ENCODE peak calls at places on chromosomes 3 and 15, in six cellular contexts. One of them, this sample, is unnamed. For H3K36me3 and H3K4me1, the result is how much of the 10 kb centered on the place peaks cover.

GRCh38 chr15:86915811-86916331 is 836.2 kb downstream of the AGBL1 start:
- DNase-seq in CD4-positive, alpha-beta memory T cell: no peak
- DNase-seq in uterus: peak
- DNase-seq in ovary: no peak
- DNase-seq in IMR-90: peak
- DNase-seq in CD8-positive, alpha-beta T cell: no peak
- DNase-seq in this sample: no peak

GRCh38 chr3:48433472-48434118 is 3.7 kb upstream of the PLXNB1 start:
- DNase-seq in CD4-positive, alpha-beta memory T cell: no peak
- DNase-seq in uterus: peak
- DNase-seq in ovary: peak
- DNase-seq in IMR-90: peak
- DNase-seq in CD8-positive, alpha-beta T cell: no peak
- DNase-seq in this sample: no peak

GRCh38 chr15:80991446-80991845 is 1.8 kb upstream of the MESD start:
- DNase-seq in CD4-positive, alpha-beta memory T cell: no peak
- DNase-seq in uterus: peak
- DNase-seq in ovary: peak
- DNase-seq in IMR-90: peak
- DNase-seq in CD8-positive, alpha-beta T cell: no peak
- DNase-seq in this sample: no peak

GRCh38 chr3:34583451-34583850 is 785.0 kb downstream of the PDCD6IP start:
- DNase-seq in CD4-positive, alpha-beta memory T cell: no peak
- DNase-seq in uterus: no peak
- DNase-seq in ovary: no peak
- DNase-seq in IMR-90: no peak
- DNase-seq in CD8-positive, alpha-beta T cell: no peak
- DNase-seq in this sample: no peak

GRCh38 chr3:122169911-122170310 is 13.6 kb upstream of the CASR start:
- DNase-seq in CD4-positive, alpha-beta memory T cell: no peak
- DNase-seq in uterus: no peak
- DNase-seq in ovary: no peak
- DNase-seq in IMR-90: no peak
- DNase-seq in CD8-positive, alpha-beta T cell: no peak
- DNase-seq in this sample: no peak

GRCh38 chr15:89809093-89809786 is 5.4 kb downstream of the ANPEP start:
- DNase-seq in CD4-positive, alpha-beta memory T cell: no peak
- DNase-seq in uterus: no peak
- DNase-seq in ovary: no peak
- DNase-seq in IMR-90: peak
- DNase-seq in CD8-positive, alpha-beta T cell: no peak
- DNase-seq in this sample: no peak

GRCh38 chr3:182936239-182936946 is 43.9 kb downstream of the DCUN1D1 start:
- DNase-seq in CD4-positive, alpha-beta memory T cell: no peak
- DNase-seq in uterus: no peak
- DNase-seq in ovary: no peak
- DNase-seq in IMR-90: no peak
- DNase-seq in CD8-positive, alpha-beta T cell: no peak
- DNase-seq in this sample: no peak

GRCh38 chr3:16370872-16371740 is 106.1 kb downstream of the OXNAD1 start:
- DNase-seq in CD4-positive, alpha-beta memory T cell: no peak
- DNase-seq in uterus: peak
- DNase-seq in ovary: no peak
- DNase-seq in IMR-90: peak
- DNase-seq in CD8-positive, alpha-beta T cell: no peak
- DNase-seq in this sample: no peak

GRCh38 chr3:114850913-114851312 is 296.2 kb downstream of the ZBTB20 start:
- DNase-seq in CD4-positive, alpha-beta memory T cell: no peak
- DNase-seq in uterus: no peak
- DNase-seq in ovary: no peak
- DNase-seq in IMR-90: peak
- DNase-seq in CD8-positive, alpha-beta T cell: no peak
- DNase-seq in this sample: no peak

GRCh38 chr15:38217788-38218609 is 34.6 kb upstream of the SPRED1 start:
- DNase-seq in CD4-positive, alpha-beta memory T cell: no peak
- DNase-seq in uterus: no peak
- DNase-seq in ovary: no peak
- DNase-seq in IMR-90: no peak
- DNase-seq in CD8-positive, alpha-beta T cell: no peak
- DNase-seq in this sample: no peak

GRCh38 chr3:10775259-10775658 is 40.8 kb upstream of the SLC6A11 start:
- DNase-seq in CD4-positive, alpha-beta memory T cell: no peak
- DNase-seq in uterus: no peak
- DNase-seq in ovary: no peak
- DNase-seq in IMR-90: no peak
- DNase-seq in CD8-positive, alpha-beta T cell: no peak
- DNase-seq in this sample: no peak

GRCh38 chr3:45204136-45204535 is 22.0 kb downstream of the TMEM158 start:
- DNase-seq in CD4-positive, alpha-beta memory T cell: no peak
- DNase-seq in uterus: no peak
- DNase-seq in ovary: no peak
- DNase-seq in IMR-90: peak
- DNase-seq in CD8-positive, alpha-beta T cell: no peak
- DNase-seq in this sample: no peak

GRCh38 chr3:182729903-182730674 is 63.2 kb upstream of the ATP11B start:
- DNase-seq in CD4-positive, alpha-beta memory T cell: no peak
- DNase-seq in uterus: no peak
- DNase-seq in ovary: no peak
- DNase-seq in IMR-90: no peak
- DNase-seq in CD8-positive, alpha-beta T cell: no peak
- DNase-seq in this sample: no peak

GRCh38 chr3:45646051-45646585 is 43.1 kb upstream of the SACM1L start:
- DNase-seq in CD4-positive, alpha-beta memory T cell: no peak
- DNase-seq in uterus: no peak
- DNase-seq in ovary: no peak
- DNase-seq in IMR-90: no peak
- DNase-seq in CD8-positive, alpha-beta T cell: no peak
- DNase-seq in this sample: no peak

GRCh38 chr3:109806929-109807328 is 469.6 kb upstream of the DPPA4 start:
- DNase-seq in CD4-positive, alpha-beta memory T cell: peak
- DNase-seq in uterus: no peak
- DNase-seq in ovary: no peak
- DNase-seq in IMR-90: peak
- DNase-seq in CD8-positive, alpha-beta T cell: peak
- DNase-seq in this sample: peak

GRCh38 chr3:160473978-160474377 is 24.4 kb upstream of the TRIM59 start:
- DNase-seq in CD4-positive, alpha-beta memory T cell: no peak
- DNase-seq in uterus: no peak
- DNase-seq in ovary: no peak
- DNase-seq in IMR-90: peak
- DNase-seq in CD8-positive, alpha-beta T cell: no peak
- DNase-seq in this sample: no peak

GRCh38 chr3:134874737-134875413 is 79.8 kb downstream of the EPHB1 start:
- DNase-seq in CD4-positive, alpha-beta memory T cell: no peak
- DNase-seq in uterus: no peak
- DNase-seq in ovary: no peak
- DNase-seq in IMR-90: no peak
- DNase-seq in CD8-positive, alpha-beta T cell: no peak
- DNase-seq in this sample: no peak

GRCh38 chr3:14514323-14514720 is 25.8 kb downstream of the GRIP2 start:
- DNase-seq in CD4-positive, alpha-beta memory T cell: no peak
- DNase-seq in uterus: peak
- DNase-seq in ovary: no peak
- DNase-seq in IMR-90: no peak
- DNase-seq in CD8-positive, alpha-beta T cell: no peak
- DNase-seq in this sample: no peak

GRCh38 chr3:13501958-13502790 is 22.1 kb downstream of the HDAC11 start:
- DNase-seq in CD4-positive, alpha-beta memory T cell: no peak
- DNase-seq in uterus: no peak
- DNase-seq in ovary: peak
- DNase-seq in IMR-90: no peak
- DNase-seq in CD8-positive, alpha-beta T cell: no peak
- DNase-seq in this sample: no peak

GRCh38 chr3:71484452-71484851 is 99.1 kb downstream of the FOXP1 start:
- DNase-seq in CD4-positive, alpha-beta memory T cell: no peak
- DNase-seq in uterus: no peak
- DNase-seq in ovary: no peak
- DNase-seq in IMR-90: no peak
- DNase-seq in CD8-positive, alpha-beta T cell: no peak
- DNase-seq in this sample: no peak

GRCh38 chr3:19947549-19948071 is 713 bp downstream of the RAB5A start:
- DNase-seq in CD4-positive, alpha-beta memory T cell: peak
- DNase-seq in uterus: peak
- DNase-seq in ovary: no peak
- DNase-seq in IMR-90: peak
- DNase-seq in CD8-positive, alpha-beta T cell: peak
- DNase-seq in this sample: peak

GRCh38 chr15:73841756-73842590 is 31.4 kb upstream of the TBC1D21 start:
- DNase-seq in CD4-positive, alpha-beta memory T cell: no peak
- DNase-seq in uterus: no peak
- DNase-seq in ovary: no peak
- DNase-seq in IMR-90: no peak
- DNase-seq in CD8-positive, alpha-beta T cell: no peak
- DNase-seq in this sample: no peak

GRCh38 chr3:172856766-172857742 is 106.5 kb downstream of the ECT2 start:
- DNase-seq in CD4-positive, alpha-beta memory T cell: no peak
- DNase-seq in uterus: no peak
- DNase-seq in ovary: no peak
- DNase-seq in IMR-90: no peak
- DNase-seq in CD8-positive, alpha-beta T cell: no peak
- DNase-seq in this sample: no peak

GRCh38 chr3:184295771-184296170 is 3.3 kb upstream of the PSMD2 start:
- DNase-seq in CD4-positive, alpha-beta memory T cell: no peak
- DNase-seq in uterus: no peak
- DNase-seq in ovary: no peak
- DNase-seq in IMR-90: no peak
- DNase-seq in CD8-positive, alpha-beta T cell: no peak
- DNase-seq in this sample: no peak

GRCh38 chr3:53643757-53644156 is 149.3 kb downstream of the CACNA1D start:
- DNase-seq in CD4-positive, alpha-beta memory T cell: no peak
- DNase-seq in uterus: no peak
- DNase-seq in ovary: no peak
- DNase-seq in IMR-90: no peak
- DNase-seq in CD8-positive, alpha-beta T cell: no peak
- DNase-seq in this sample: no peak

GRCh38 chr3:190003730-190004129 is 117.0 kb downstream of the P3H2 start:
- DNase-seq in CD4-positive, alpha-beta memory T cell: no peak
- DNase-seq in uterus: no peak
- DNase-seq in ovary: no peak
- DNase-seq in IMR-90: peak
- DNase-seq in CD8-positive, alpha-beta T cell: no peak
- DNase-seq in this sample: no peak

GRCh38 chr3:113276581-113277080 is 65.3 kb downstream of the BOC start:
- DNase-seq in CD4-positive, alpha-beta memory T cell: no peak
- DNase-seq in uterus: no peak
- DNase-seq in ovary: no peak
- DNase-seq in IMR-90: peak
- DNase-seq in CD8-positive, alpha-beta T cell: no peak
- DNase-seq in this sample: no peak
- H3K4me3 ChIP-seq in CD4-positive, alpha-beta memory T cell: no peak
- H3K4me3 ChIP-seq in uterus: no peak
- H3K4me3 ChIP-seq in ovary: no peak
- H3K4me3 ChIP-seq in IMR-90: peak
- H3K4me3 ChIP-seq in CD8-positive, alpha-beta T cell: no peak
- H3K4me3 ChIP-seq in this sample: no peak

GRCh38 chr15:83044156-83044555 is 22.9 kb downstream of the BTBD1 start:
- DNase-seq in CD4-positive, alpha-beta memory T cell: no peak
- DNase-seq in uterus: no peak
- DNase-seq in ovary: no peak
- DNase-seq in IMR-90: no peak
- DNase-seq in CD8-positive, alpha-beta T cell: no peak
- DNase-seq in this sample: no peak

GRCh38 chr15:83036253-83036652 is 24.8 kb upstream of the C15orf40 start:
- DNase-seq in CD4-positive, alpha-beta memory T cell: no peak
- DNase-seq in uterus: no peak
- DNase-seq in ovary: no peak
- DNase-seq in IMR-90: no peak
- DNase-seq in CD8-positive, alpha-beta T cell: no peak
- DNase-seq in this sample: no peak

DNA sequence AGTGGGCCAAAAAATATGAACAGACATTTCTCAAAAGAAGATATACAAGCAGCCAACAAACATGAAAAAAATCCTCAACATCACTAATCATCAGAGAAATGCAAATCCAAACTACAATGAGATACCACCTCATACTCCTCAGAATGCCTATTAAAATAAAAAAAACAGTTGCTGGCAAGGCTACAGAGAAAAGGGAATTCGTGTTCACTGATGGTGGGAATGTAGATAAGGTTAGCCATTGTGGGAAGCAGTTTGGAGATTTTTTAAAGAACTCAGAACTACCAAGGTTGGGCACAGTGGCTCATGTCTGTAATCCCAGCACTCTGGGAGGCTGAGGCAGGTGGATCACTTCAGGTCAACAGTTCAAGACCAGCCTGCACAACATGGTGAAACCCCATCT is 27.8 kb upstream of the C15orf40 start:
- DNase-seq in CD4-positive, alpha-beta memory T cell: no peak
- DNase-seq in uterus: no peak
- DNase-seq in ovary: no peak
- DNase-seq in IMR-90: no peak
- DNase-seq in CD8-positive, alpha-beta T cell: no peak
- DNase-seq in this sample: no peak
- H3K36me3 ChIP-seq in CD4-positive, alpha-beta memory T cell: under half
- H3K36me3 ChIP-seq in uterus: under half
- H3K36me3 ChIP-seq in ovary: under half
- H3K36me3 ChIP-seq in IMR-90: under half
- H3K36me3 ChIP-seq in CD8-positive, alpha-beta T cell: under half
- H3K36me3 ChIP-seq in this sample: under half

DNA sequence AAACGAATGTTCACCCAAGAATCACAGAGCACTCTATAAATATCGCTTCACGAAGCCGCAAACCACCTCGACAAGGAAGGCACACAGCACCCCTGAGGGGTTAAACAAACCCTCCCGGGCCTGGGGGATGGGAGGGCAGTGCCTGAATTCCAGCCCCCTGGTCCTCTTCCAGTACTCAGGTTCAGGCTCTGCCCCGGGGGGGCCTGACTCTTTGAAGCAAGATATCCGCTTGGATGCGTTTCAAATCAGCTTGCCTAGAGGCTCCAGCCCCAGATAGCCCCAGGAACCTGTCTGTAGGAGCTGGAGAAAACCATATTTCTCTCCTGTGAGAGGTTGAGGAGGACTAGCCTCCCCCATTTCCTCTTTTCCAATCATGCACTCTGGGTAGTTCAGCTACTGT is 194.7 kb downstream of the WNT5A start:
- DNase-seq in CD4-positive, alpha-beta memory T cell: no peak
- DNase-seq in uterus: peak
- DNase-seq in ovary: no peak
- DNase-seq in IMR-90: no peak
- DNase-seq in CD8-positive, alpha-beta T cell: no peak
- DNase-seq in this sample: no peak
- H3K4me1 ChIP-seq in CD4-positive, alpha-beta memory T cell: under half
- H3K4me1 ChIP-seq in uterus: under half
- H3K4me1 ChIP-seq in ovary: under half
- H3K4me1 ChIP-seq in IMR-90: under half
- H3K4me1 ChIP-seq in CD8-positive, alpha-beta T cell: under half
- H3K4me1 ChIP-seq in this sample: under half

GRCh38 chr15:58582150-58582549 is 150.4 kb downstream of the LIPC start:
- DNase-seq in CD4-positive, alpha-beta memory T cell: no peak
- DNase-seq in uterus: no peak
- DNase-seq in ovary: no peak
- DNase-seq in IMR-90: no peak
- DNase-seq in CD8-positive, alpha-beta T cell: no peak
- DNase-seq in this sample: no peak
- H3K4me3 ChIP-seq in CD4-positive, alpha-beta memory T cell: no peak
- H3K4me3 ChIP-seq in uterus: no peak
- H3K4me3 ChIP-seq in ovary: no peak
- H3K4me3 ChIP-seq in IMR-90: no peak
- H3K4me3 ChIP-seq in CD8-positive, alpha-beta T cell: no peak
- H3K4me3 ChIP-seq in this sample: no peak

This sample was measured in CD8-positive, alpha-beta memory T cell.